ENCODE peak calls at places on chromosomes 11 and 22, in four cellular contexts. One of them, this sample, is unnamed.

GRCh38 chr11:17238377-17238776 is 30.6 kb upstream of the PIK3C2A start:
- DNase-seq in WTC11: no peak
- DNase-seq in HepG2: no peak
- DNase-seq in K562: no peak
- DNase-seq in this sample: no peak

GRCh38 chr11:121665211-121665838 is 212.6 kb upstream of the SORL1-AS1 start:
- DNase-seq in WTC11: no peak
- DNase-seq in HepG2: no peak
- DNase-seq in K562: no peak
- DNase-seq in this sample: no peak

GRCh38 chr11:35338928-35339327 is 80.4 kb downstream of the SLC1A2 start:
- DNase-seq in WTC11: no peak
- DNase-seq in HepG2: no peak
- DNase-seq in K562: no peak
- DNase-seq in this sample: no peak

GRCh38 chr22:25650834-25651233 is 86.4 kb downstream of the GRK3 start:
- DNase-seq in WTC11: no peak
- DNase-seq in HepG2: no peak
- DNase-seq in K562: no peak
- DNase-seq in this sample: peak

GRCh38 chr11:62401356-62401755 is 17.5 kb upstream of the SCGB1A1 start:
- DNase-seq in WTC11: no peak
- DNase-seq in HepG2: no peak
- DNase-seq in K562: no peak
- DNase-seq in this sample: no peak

GRCh38 chr11:91819743-91820142 is 404.9 kb upstream of the FAT3 start:
- DNase-seq in WTC11: no peak
- DNase-seq in HepG2: no peak
- DNase-seq in K562: no peak
- DNase-seq in this sample: no peak

GRCh38 chr22:49305215-49305965 is 522.3 kb downstream of the BRD1 start:
- DNase-seq in WTC11: peak
- DNase-seq in HepG2: peak
- DNase-seq in K562: peak
- DNase-seq in this sample: no peak

GRCh38 chr11:95739526-95739925 is 50.1 kb downstream of the FAM76B start:
- DNase-seq in WTC11: no peak
- DNase-seq in HepG2: no peak
- DNase-seq in K562: no peak
- DNase-seq in this sample: no peak

GRCh38 chr11:93821617-93822016 is 28.8 kb downstream of the VSTM5 start:
- DNase-seq in WTC11: no peak
- DNase-seq in HepG2: peak
- DNase-seq in K562: no peak
- DNase-seq in this sample: no peak

GRCh38 chr22:45212992-45213751 is 27.5 kb downstream of the KIAA0930 start:
- DNase-seq in WTC11: no peak
- DNase-seq in HepG2: no peak
- DNase-seq in K562: no peak
- DNase-seq in this sample: no peak

GRCh38 chr22:22930571-22931556 is 43.2 kb downstream of the IGLL5 start:
- DNase-seq in WTC11: no peak
- DNase-seq in HepG2: no peak
- DNase-seq in K562: peak
- DNase-seq in this sample: no peak

GRCh38 chr11:3378426-3379423 is at the start of gene ZNF195:
- DNase-seq in WTC11: peak
- DNase-seq in HepG2: peak
- DNase-seq in K562: peak
- DNase-seq in this sample: peak
- TF ChIP-seq NR2C2 in WTC11: peak
- TF ChIP-seq NR2C2 in HepG2: peak
- TF ChIP-seq NR2C2 in K562: peak
- TF ChIP-seq NR2C2 in this sample: no peak

GRCh38 chr11:2933376-2934056 is 4.3 kb upstream of the PHLDA2 start:
- DNase-seq in WTC11: peak
- DNase-seq in HepG2: no peak
- DNase-seq in K562: no peak
- DNase-seq in this sample: peak

GRCh38 chr11:2934057-2934550 is 4.9 kb upstream of the PHLDA2 start:
- DNase-seq in WTC11: peak
- DNase-seq in HepG2: no peak
- DNase-seq in K562: no peak
- DNase-seq in this sample: no peak

GRCh38 chr11:2931416-2931746 is 2.2 kb upstream of the PHLDA2 start:
- DNase-seq in WTC11: no peak
- DNase-seq in HepG2: no peak
- DNase-seq in K562: no peak
- DNase-seq in this sample: no peak

GRCh38 chr11:2931771-2932738 is 2.8 kb upstream of the PHLDA2 start:
- DNase-seq in WTC11: no peak
- DNase-seq in HepG2: no peak
- DNase-seq in K562: no peak
- DNase-seq in this sample: no peak

GRCh38 chr11:2932850-2933251 is 3.6 kb upstream of the PHLDA2 start:
- DNase-seq in WTC11: no peak
- DNase-seq in HepG2: no peak
- DNase-seq in K562: no peak
- DNase-seq in this sample: no peak
- TF ChIP-seq NR2C2 in WTC11: no peak
- TF ChIP-seq NR2C2 in HepG2: no peak
- TF ChIP-seq NR2C2 in K562: no peak
- TF ChIP-seq NR2C2 in this sample: no peak

GRCh38 chr11:131656179-131656838 is 285.9 kb downstream of the NTM start:
- DNase-seq in WTC11: peak
- DNase-seq in HepG2: no peak
- DNase-seq in K562: no peak
- DNase-seq in this sample: no peak

GRCh38 chr11:131656839-131657211 is 286.4 kb downstream of the NTM start:
- DNase-seq in WTC11: no peak
- DNase-seq in HepG2: no peak
- DNase-seq in K562: no peak
- DNase-seq in this sample: no peak

GRCh38 chr11:131658952-131659351 is 288.5 kb downstream of the NTM start:
- DNase-seq in WTC11: no peak
- DNase-seq in HepG2: no peak
- DNase-seq in K562: no peak
- DNase-seq in this sample: no peak

GRCh38 chr11:131659931-131660330 is 289.5 kb downstream of the NTM start:
- DNase-seq in WTC11: no peak
- DNase-seq in HepG2: no peak
- DNase-seq in K562: no peak
- DNase-seq in this sample: no peak

DNA sequence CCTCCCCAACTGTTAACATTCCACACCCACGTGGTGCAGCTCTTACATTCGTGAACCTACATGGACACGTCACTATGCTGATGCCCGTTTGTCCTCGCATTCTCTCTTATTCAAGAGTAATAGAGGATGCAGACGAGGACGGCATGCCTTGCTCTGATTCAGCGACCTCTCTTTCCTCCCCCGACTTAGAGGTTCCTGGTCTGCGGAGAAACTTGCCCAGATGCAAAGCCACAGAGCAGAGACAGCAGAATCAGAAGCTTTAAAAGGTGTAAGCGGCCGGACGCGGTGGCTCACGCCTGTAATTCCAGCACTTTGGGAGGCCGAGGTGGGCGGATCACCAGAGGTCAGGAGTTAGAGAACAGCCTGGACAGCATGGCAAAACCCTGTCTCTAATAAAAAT is 288.0 kb downstream of the NTM start:
- DNase-seq in WTC11: no peak
- DNase-seq in HepG2: no peak
- DNase-seq in K562: no peak
- DNase-seq in this sample: no peak
- TF ChIP-seq NR2C2 in WTC11: no peak
- TF ChIP-seq NR2C2 in HepG2: no peak
- TF ChIP-seq NR2C2 in K562: no peak
- TF ChIP-seq NR2C2 in this sample: no peak

DNA sequence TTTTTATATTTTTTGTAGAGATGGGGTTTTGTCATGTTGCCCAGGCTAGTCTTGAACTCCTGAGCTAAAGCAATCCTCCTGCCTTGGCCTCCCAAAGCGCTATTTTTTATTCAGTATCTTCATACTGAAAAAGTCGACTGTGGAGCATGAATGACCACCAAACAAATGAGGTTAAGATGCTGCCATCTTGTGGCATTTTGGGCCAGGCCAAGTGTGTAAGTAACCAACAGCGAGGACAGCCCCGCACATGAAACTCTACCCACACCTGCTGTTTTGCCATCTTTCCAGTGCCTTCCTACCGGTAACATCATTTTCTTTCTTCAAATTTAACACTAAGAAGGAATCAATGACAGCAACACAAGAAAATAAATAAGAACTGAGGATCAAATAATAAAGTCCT is 32.2 kb upstream of the AQP11 start:
- DNase-seq in WTC11: peak
- DNase-seq in HepG2: peak
- DNase-seq in K562: no peak
- DNase-seq in this sample: no peak
- TF ChIP-seq NR2C2 in WTC11: no peak
- TF ChIP-seq NR2C2 in HepG2: no peak
- TF ChIP-seq NR2C2 in K562: no peak
- TF ChIP-seq NR2C2 in this sample: no peak

GRCh38 chr11:15707194-15707593 is 592.5 kb downstream of the INSC start:
- DNase-seq in WTC11: no peak
- DNase-seq in HepG2: no peak
- DNase-seq in K562: no peak
- DNase-seq in this sample: no peak
- TF ChIP-seq NR2C2 in WTC11: no peak
- TF ChIP-seq NR2C2 in HepG2: no peak
- TF ChIP-seq NR2C2 in K562: no peak
- TF ChIP-seq NR2C2 in this sample: no peak

GRCh38 chr22:47277511-47277910 is 515.1 kb downstream of the TBC1D22A start:
- DNase-seq in WTC11: no peak
- DNase-seq in HepG2: no peak
- DNase-seq in K562: no peak
- DNase-seq in this sample: no peak
- TF ChIP-seq NR2C2 in WTC11: no peak
- TF ChIP-seq NR2C2 in HepG2: no peak
- TF ChIP-seq NR2C2 in K562: no peak
- TF ChIP-seq NR2C2 in this sample: no peak